ENCODE peak calls at places on chromosomes 3 and 15, in six cellular contexts. L, P, I, V, U and K are unnamed samples.

GRCh38 chr3:66985336-66985920 is 12.7 kb upstream of the KBTBD8 start:
- DNase-seq in I (no peak), U (no peak), L (no peak), P (no peak), V (peak), K (no peak)

GRCh38 chr15:99426431-99427105 is 139.2 kb upstream of the MEF2A start:
- DNase-seq in I (no peak), P (peak), V (no peak), U (no peak), L (no peak), K (no peak)

GRCh38 chr3:175573226-175573625 is 714.1 kb downstream of the NAALADL2 start:
- DNase-seq in V (peak), U (no peak), P (no peak), L (no peak), I (no peak), K (peak)

GRCh38 chr3:60585918-60586317 is 665.3 kb downstream of the FHIT start:
- DNase-seq in L (no peak), V (no peak), P (no peak), U (no peak), I (no peak), K (no peak)

GRCh38 chr3:137764001-137764433 is at the start of gene SOX14:
- DNase-seq in V (no peak), P (no peak), L (no peak), I (peak), U (no peak), K (no peak)

GRCh38 chr3:53183514-53183913 is 22.5 kb downstream of the PRKCD start:
- DNase-seq in I (no peak), L (no peak), P (peak), V (no peak), U (no peak), K (no peak)

GRCh38 chr3:141782386-141782932 is 19.3 kb downstream of the GRK7 start:
- DNase-seq in V (no peak), L (no peak), P (no peak), I (peak), U (no peak), K (no peak)

GRCh38 chr3:62665627-62666433 is 209.4 kb downstream of the CADPS start:
- DNase-seq in P (peak), L (no peak), V (peak), I (peak), U (no peak), K (peak)

GRCh38 chr3:117630885-117631284 is 921.3 kb downstream of the TUSC7 start:
- DNase-seq in I (no peak), L (no peak), U (no peak), P (no peak), V (no peak), K (no peak)

GRCh38 chr15:80706161-80706560 is 11.1 kb downstream of the ABHD17C start:
- DNase-seq in P (no peak), U (no peak), L (no peak), I (peak), V (no peak), K (no peak)

GRCh38 chr3:72976182-72976825 is 20.3 kb upstream of the PPP4R2 start:
- DNase-seq in U (no peak), V (peak), P (no peak), L (no peak), I (no peak), K (peak)

GRCh38 chr3:109339714-109340648 is 2.6 kb upstream of the DPPA4 start:
- DNase-seq in V (no peak), U (no peak), L (no peak), P (no peak), I (peak), K (no peak)

GRCh38 chr3:34323517-34323916 is 525.1 kb downstream of the PDCD6IP start:
- DNase-seq in I (no peak), L (no peak), P (no peak), V (no peak), U (no peak), K (no peak)

GRCh38 chr15:66803182-66803729 is 101.2 kb downstream of the SMAD6 start:
- DNase-seq in V (peak), U (peak), L (peak), I (peak), P (peak), K (peak)

GRCh38 chr3:177426151-177426904 is 229.0 kb upstream of the TBL1XR1 start:
- DNase-seq in U (no peak), I (no peak), P (no peak), L (no peak), V (peak), K (peak)

GRCh38 chr15:98850991-98851776 is 156.4 kb downstream of the PGPEP1L start:
- DNase-seq in U (no peak), L (no peak), V (peak), I (peak), P (peak), K (no peak)

GRCh38 chr15:101081900-101082299 is 162.7 kb downstream of the LRRK1 start:
- DNase-seq in I (no peak), V (no peak), U (no peak), L (no peak), P (no peak), K (no peak)

GRCh38 chr3:24315991-24316390 is 178.7 kb downstream of the THRB start:
- DNase-seq in U (no peak), L (no peak), V (peak), P (no peak), I (no peak), K (no peak)

GRCh38 chr3:114848643-114849350 is 298.3 kb downstream of the ZBTB20 start:
- DNase-seq in I (no peak), L (no peak), U (no peak), V (no peak), P (no peak), K (no peak)

GRCh38 chr15:50758712-50759205 is 6.7 kb downstream of the SPPL2A start:
- DNase-seq in V (no peak), U (no peak), I (no peak), L (no peak), P (no peak), K (no peak)

GRCh38 chr3:160003520-160004128 is 15.0 kb downstream of the IL12A start:
- DNase-seq in V (peak), L (no peak), U (no peak), I (peak), P (peak), K (no peak)

GRCh38 chr3:73451276-73451973 is 173.3 kb downstream of the PDZRN3 start:
- DNase-seq in I (no peak), P (no peak), L (no peak), U (no peak), V (no peak), K (no peak)

GRCh38 chr15:35717721-35718120 is 171.8 kb upstream of the DPH6 start:
- DNase-seq in I (peak), L (no peak), U (no peak), V (no peak), P (no peak), K (no peak)

GRCh38 chr3:50168388-50168787 is 13.3 kb downstream of the SEMA3F start:
- DNase-seq in L (no peak), U (no peak), P (peak), V (no peak), I (no peak), K (no peak)

GRCh38 chr3:115792206-115792955 is 169.1 kb downstream of the GAP43 start:
- DNase-seq in I (no peak), V (peak), L (no peak), P (no peak), U (no peak), K (no peak)

GRCh38 chr3:129330413-129330812 is 51.7 kb downstream of the HMCES start:
- DNase-seq in I (no peak), U (no peak), V (no peak), P (no peak), L (no peak), K (no peak)

GRCh38 chr15:99963096-99963825 is 230.0 kb upstream of the LYSMD4 start:
- DNase-seq in L (no peak), P (no peak), U (no peak), I (no peak), V (peak), K (peak)

GRCh38 chr3:58029842-58030584 is 21.8 kb downstream of the FLNB start:
- DNase-seq in V (no peak), P (no peak), L (no peak), I (no peak), U (no peak), K (no peak)

GRCh38 chr3:179513867-179514266 is 48.9 kb upstream of the ACTL6A start:
- DNase-seq in V (no peak), I (no peak), U (no peak), P (no peak), L (no peak), K (no peak)

GRCh38 chr3:118144919-118145318 is 889.7 kb downstream of the IGSF11 start:
- DNase-seq in I (peak), V (no peak), U (no peak), P (no peak), L (no peak), K (no peak)

GRCh38 chr3:136752046-136752326 is 192 bp downstream of the STAG1 start:
- DNase-seq in P (no peak), L (no peak), U (no peak), V (no peak), I (peak), K (no peak)

GRCh38 chr15:72764656-72765055 is 18.9 kb downstream of the ADPGK start:
- DNase-seq in P (no peak), I (no peak), U (no peak), L (no peak), V (no peak), K (no peak)

GRCh38 chr3:32780735-32781210 is 37.0 kb upstream of the TRIM71 start:
- DNase-seq in L (no peak), U (no peak), I (peak), P (peak), V (peak), K (no peak)
- TF ChIP-seq CTCF in L (peak), U (no peak), I (no peak), P (no peak), V (peak), K (peak)

DNA sequence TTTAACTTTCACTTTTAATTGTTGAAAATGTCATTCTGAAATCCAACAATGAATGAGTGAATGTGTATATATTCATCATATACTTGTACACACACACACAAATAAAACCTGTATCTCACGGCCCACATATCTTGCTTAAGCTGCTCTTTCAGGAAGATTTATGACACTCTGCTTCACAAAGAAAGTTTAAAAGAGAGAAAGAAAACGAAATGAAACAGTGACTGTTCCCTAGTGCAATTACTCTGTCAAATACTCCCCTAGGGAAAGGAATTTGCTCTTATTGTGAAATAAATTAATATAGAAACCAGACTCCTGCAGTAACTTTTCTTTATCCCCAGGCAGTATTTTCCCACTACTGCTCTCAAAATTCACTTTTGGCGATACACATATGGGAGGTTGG is 329.2 kb downstream of the VPS13C start:
- DNase-seq in P (no peak), V (no peak), U (no peak), L (no peak), I (no peak), K (no peak)
- H3K4me3 ChIP-seq in P (no peak), V (no peak), U (no peak), L (no peak), I (no peak), K (no peak)

DNA sequence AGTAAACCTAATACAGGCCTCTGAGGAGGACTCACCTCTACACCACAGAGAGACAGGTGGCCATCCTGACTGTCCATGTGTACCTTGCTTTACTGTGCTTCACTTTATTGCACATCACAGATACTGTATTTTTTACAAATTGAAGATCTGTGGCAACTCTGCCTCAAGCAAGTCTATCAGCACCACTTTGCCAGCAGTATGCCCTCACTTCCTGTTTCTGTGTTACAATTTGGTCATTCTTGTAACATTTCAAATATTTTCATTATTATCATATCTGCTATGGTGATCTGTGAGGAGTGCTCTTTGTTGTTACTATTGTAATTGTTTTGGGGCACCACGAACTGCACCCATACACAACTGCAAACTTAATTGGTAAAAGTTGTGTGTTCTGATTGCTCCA is 78.0 kb downstream of the BBX start:
- DNase-seq in U (no peak), P (no peak), V (peak), L (no peak), I (no peak), K (no peak)
- TF ChIP-seq CTCF in U (no peak), P (no peak), V (no peak), L (no peak), I (no peak), K (no peak)

GRCh38 chr3:133491481-133492059 is 81.9 kb upstream of the CDV3 start:
- DNase-seq in U (no peak), V (no peak), L (no peak), I (no peak), P (no peak), K (no peak)

GRCh38 chr3:133489466-133490085 is 83.9 kb upstream of the CDV3 start:
- DNase-seq in L (no peak), V (no peak), U (no peak), I (peak), P (no peak), K (no peak)

GRCh38 chr3:133488785-133489367 is 84.6 kb upstream of the CDV3 start:
- DNase-seq in U (no peak), V (peak), L (peak), P (no peak), I (no peak), K (peak)

GRCh38 chr3:133492159-133492860 is 81.2 kb upstream of the CDV3 start:
- DNase-seq in U (no peak), P (no peak), L (no peak), V (no peak), I (no peak), K (no peak)

GRCh38 chr3:133490468-133491351 is 82.8 kb upstream of the CDV3 start:
- DNase-seq in I (no peak), P (no peak), U (no peak), V (no peak), L (no peak), K (no peak)
- H3K4me3 ChIP-seq in I (no peak), P (no peak), U (no peak), V (no peak), L (no peak), K (no peak)

DNA sequence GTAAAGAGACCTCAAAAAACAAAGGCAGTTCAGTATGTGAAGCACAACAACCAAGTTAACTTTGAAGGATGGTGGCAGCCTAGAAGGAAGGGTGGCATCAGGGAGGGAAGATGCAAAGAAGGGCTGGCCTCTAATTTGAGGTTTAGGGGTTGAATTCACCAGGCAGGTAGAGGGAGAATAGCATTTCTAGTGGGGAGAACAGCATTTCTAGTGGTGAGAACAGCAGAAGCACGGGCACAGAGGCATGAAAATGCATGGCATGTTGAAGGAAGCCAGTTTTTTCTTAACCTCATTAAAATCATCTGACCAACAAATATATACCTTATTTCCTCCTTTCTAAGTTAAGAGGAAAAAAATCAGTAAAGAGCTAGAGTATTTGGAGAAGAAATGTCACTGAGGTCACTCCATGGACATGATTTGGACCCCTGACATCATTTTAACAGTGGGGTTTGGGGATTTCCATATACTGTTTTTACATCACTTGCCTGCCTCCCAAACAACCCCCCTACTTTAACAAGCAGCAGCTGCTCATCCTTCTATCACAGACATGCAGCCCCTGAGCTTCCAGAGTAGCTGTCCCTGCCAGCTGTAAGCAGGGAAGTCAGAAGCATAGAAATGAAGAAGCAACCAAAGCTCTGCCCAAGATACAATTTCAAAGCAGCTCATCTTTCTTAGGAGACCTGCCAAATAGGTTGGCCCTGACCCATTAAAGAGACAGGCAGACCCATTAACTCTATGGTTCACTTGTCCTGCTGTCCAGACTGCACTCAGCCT is 2.4 kb upstream of the POPDC2 start:
- DNase-seq in I (no peak), L (no peak), V (peak), U (no peak), P (peak), K (no peak)
- TF ChIP-seq CTCF in I (no peak), L (peak), V (peak), U (no peak), P (no peak), K (peak)

DNA sequence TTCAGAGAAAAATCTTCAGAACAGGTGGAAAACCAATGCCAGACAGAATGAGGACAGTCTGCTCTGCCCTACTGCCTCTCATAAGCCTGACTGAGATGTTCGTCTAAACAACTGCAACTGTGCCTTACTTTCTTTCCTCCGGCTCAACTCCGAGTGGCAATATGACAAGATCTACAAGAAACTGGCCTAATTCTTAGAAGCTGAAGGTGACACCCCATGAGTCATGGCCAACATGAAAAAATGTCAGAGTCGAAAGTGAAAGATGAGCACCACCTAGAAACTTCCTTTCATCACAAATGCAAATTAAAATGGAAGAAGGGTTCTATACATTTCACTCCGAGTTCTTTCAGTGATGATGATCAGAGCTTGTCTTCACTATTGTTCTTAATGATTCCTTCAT is 12.9 kb downstream of the PCYT1A start:
- DNase-seq in L (no peak), P (no peak), V (no peak), I (no peak), U (no peak), K (no peak)
- H3K4me3 ChIP-seq in L (no peak), P (no peak), V (no peak), I (no peak), U (no peak), K (no peak)

GRCh38 chr3:27484002-27484844 is at the start of gene SLC4A7:
- DNase-seq in I (peak), U (peak), L (peak), P (peak), V (peak), K (peak)
- TF ChIP-seq CTCF in I (no peak), U (no peak), L (no peak), P (no peak), V (no peak), K (no peak)

GRCh38 chr3:139537325-139537724 is 2.2 kb downstream of the RBP1 start:
- DNase-seq in V (peak), U (no peak), P (no peak), L (no peak), I (no peak), K (no peak)
- H3K4me3 ChIP-seq in V (no peak), U (no peak), P (no peak), L (no peak), I (no peak), K (no peak)

DNA sequence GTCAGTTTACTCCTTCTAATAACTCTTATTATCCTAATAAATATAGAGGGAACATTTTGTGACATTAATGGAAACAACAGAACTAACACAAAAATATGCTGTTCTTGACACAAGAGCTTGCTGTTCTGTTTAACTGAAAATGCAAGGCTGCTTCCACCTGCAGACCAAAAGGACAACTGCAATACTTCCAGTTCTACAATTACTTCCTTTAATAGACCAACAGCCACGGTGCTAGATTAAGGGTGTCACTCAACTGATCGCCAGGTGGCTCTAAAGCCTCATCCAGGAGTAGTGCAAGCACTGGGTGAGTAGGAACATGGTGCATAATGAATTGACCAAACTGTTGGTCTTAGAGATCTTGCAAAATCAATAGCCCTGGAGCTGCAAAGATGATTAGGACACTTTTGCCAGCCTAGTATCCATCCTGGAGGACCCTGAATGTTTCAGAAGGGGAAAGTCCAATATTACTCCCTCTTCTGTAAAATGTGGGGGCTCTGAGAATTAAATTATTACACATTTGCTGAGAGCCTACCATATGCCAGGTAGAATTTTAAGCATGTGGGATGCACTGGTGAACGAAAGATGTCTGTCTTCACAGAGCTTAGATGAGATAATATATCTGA is 3.6 kb upstream of the CLDN16 start:
- DNase-seq in U (no peak), P (peak), V (peak), L (no peak), I (peak), K (no peak)
- TF ChIP-seq CTCF in U (peak), P (peak), V (peak), L (peak), I (peak), K (peak)